ENCODE peak calls at places on chromosomes 7 and 10, in nine cellular contexts. Y, Z, R, B, G, T, J, P and A are unnamed samples.

GRCh38 chr10:85621562-85621961 is 745.0 kb downstream of the GRID1 start:
- DNase-seq in Y (no peak), Z (no peak), R (peak), B (no peak), G (no peak), T (no peak), J (no peak), P (no peak), A (no peak)

GRCh38 chr10:92241158-92241500 is 49.7 kb downstream of the CPEB3 start:
- DNase-seq in Y (no peak), Z (no peak), R (peak), B (no peak), G (no peak), T (no peak), J (peak), P (no peak), A (no peak)

GRCh38 chr7:116138202-116138801 is 72.0 kb upstream of the TES start:
- DNase-seq in Y (no peak), Z (peak), R (peak), B (peak), G (peak), T (no peak), J (peak), P (peak), A (peak)

GRCh38 chr7:4201566-4201965 is 480.5 kb upstream of the FOXK1 start:
- DNase-seq in Y (no peak), Z (no peak), R (no peak), B (no peak), G (no peak), T (no peak), J (no peak), P (no peak), A (no peak)

GRCh38 chr10:19819419-19820033 is 3.3 kb downstream of the PLXDC2 start:
- DNase-seq in Y (no peak), Z (no peak), R (peak), B (peak), G (peak), T (no peak), J (peak), P (peak), A (no peak)

GRCh38 chr7:11605749-11606148 is 226.2 kb downstream of the THSD7A start:
- DNase-seq in Y (no peak), Z (no peak), R (no peak), B (no peak), G (no peak), T (no peak), J (no peak), P (no peak), A (no peak)

GRCh38 chr7:131322046-131322445 is 5.6 kb upstream of the MKLN1 start:
- DNase-seq in Y (no peak), Z (no peak), R (no peak), B (no peak), G (no peak), T (no peak), J (no peak), P (no peak), A (no peak)

GRCh38 chr10:71766717-71767419 is 6.5 kb downstream of the VSIR start:
- DNase-seq in Y (peak), Z (peak), R (peak), B (peak), G (peak), T (no peak), J (peak), P (no peak), A (no peak)

GRCh38 chr7:21305455-21306235 is 122.2 kb upstream of the SP4 start:
- DNase-seq in Y (peak), Z (no peak), R (no peak), B (no peak), G (no peak), T (no peak), J (no peak), P (no peak), A (no peak)

GRCh38 chr7:71308105-71308504 is 176.2 kb downstream of the GALNT17 start:
- DNase-seq in Y (no peak), Z (no peak), R (no peak), B (no peak), G (peak), T (no peak), J (no peak), P (no peak), A (no peak)

GRCh38 chr10:50627443-50627842 is 3.7 kb upstream of the SGMS1 start:
- DNase-seq in Y (no peak), Z (no peak), R (no peak), B (no peak), G (no peak), T (no peak), J (no peak), P (no peak), A (no peak)

GRCh38 chr10:82887488-82887887 is 1012.5 kb downstream of the NRG3 start:
- DNase-seq in Y (no peak), Z (no peak), R (no peak), B (no peak), G (no peak), T (no peak), J (no peak), P (no peak), A (peak)

GRCh38 chr10:93947055-93947454 is 46.7 kb upstream of the PLCE1 start:
- DNase-seq in Y (no peak), Z (no peak), R (no peak), B (peak), G (no peak), T (no peak), J (peak), P (no peak), A (no peak)

GRCh38 chr7:738723-739454 is 11.8 kb upstream of the PRKAR1B start:
- DNase-seq in Y (no peak), Z (no peak), R (no peak), B (no peak), G (no peak), T (no peak), J (no peak), P (no peak), A (no peak)

GRCh38 chr7:7327423-7327822 is 145.1 kb downstream of the C1GALT1 start:
- DNase-seq in Y (no peak), Z (no peak), R (no peak), B (no peak), G (no peak), T (no peak), J (no peak), P (no peak), A (no peak)

GRCh38 chr7:144720139-144720538 is 115.7 kb downstream of the TPK1 start:
- DNase-seq in Y (peak), Z (peak), R (no peak), B (no peak), G (peak), T (no peak), J (peak), P (no peak), A (no peak)

GRCh38 chr10:102813017-102813541 is 24.1 kb downstream of the CYP17A1 start:
- DNase-seq in Y (no peak), Z (no peak), R (no peak), B (no peak), G (no peak), T (no peak), J (no peak), P (no peak), A (no peak)

GRCh38 chr7:5584821-5585220 is 161.2 kb upstream of the TNRC18 start:
- DNase-seq in Y (no peak), Z (no peak), R (no peak), B (no peak), G (no peak), T (no peak), J (no peak), P (no peak), A (no peak)

GRCh38 chr7:138608292-138608691 is 92.9 kb downstream of the SVOPL start:
- DNase-seq in Y (no peak), Z (no peak), R (no peak), B (no peak), G (no peak), T (no peak), J (peak), P (no peak), A (no peak)

GRCh38 chr7:44309271-44310091 is 15.9 kb downstream of the CAMK2B start:
- DNase-seq in Y (no peak), Z (no peak), R (peak), B (no peak), G (no peak), T (peak), J (peak), P (no peak), A (no peak)

GRCh38 chr7:20172736-20173334 is 44.3 kb downstream of the MACC1 start:
- DNase-seq in Y (no peak), Z (peak), R (peak), B (no peak), G (peak), T (peak), J (peak), P (peak), A (peak)